ENCODE peak calls at places on chromosomes 13 and 19, in eight cellular contexts. K is A549, E is K562, H is endothelial cell of umbilical vein, B is HCT116, X is GM12878, R is HepG2, T is H1. P is an unnamed sample.

GRCh38 chr19:688214-688613 is 7.0 kb downstream of the PRSS57 start:
- DNase-seq in K (no peak), E (no peak), H (no peak), B (no peak), X (no peak), R (no peak), T (no peak), P (no peak)

GRCh38 chr19:2413629-2414028 is 13.8 kb downstream of the TIMM13 start:
- DNase-seq in K (no peak), E (peak), H (no peak), B (no peak), X (no peak), R (no peak), T (no peak), P (no peak)

GRCh38 chr13:24308068-24308445 is 1.3 kb upstream of the C1QTNF9 start:
- DNase-seq in K (no peak), E (no peak), H (no peak), B (no peak), X (no peak), R (no peak), T (no peak), P (no peak)

GRCh38 chr13:81334481-81334880 is 993.6 kb upstream of the SPRY2 start:
- DNase-seq in K (no peak), E (no peak), H (no peak), B (no peak), X (no peak), R (no peak), T (no peak), P (no peak)

GRCh38 chr19:56066152-56067023 is 54.7 kb downstream of the ZNF787 start:
- DNase-seq in K (peak), E (peak), H (peak), B (peak), X (no peak), R (peak), T (peak), P (peak)

GRCh38 chr13:50596776-50597203 is 246.7 kb downstream of the DLEU7 start:
- DNase-seq in K (no peak), E (no peak), H (no peak), B (no peak), X (no peak), R (peak), T (no peak), P (no peak)

GRCh38 chr13:111387945-111388600 is 67.6 kb downstream of the TEX29 start:
- DNase-seq in K (no peak), E (no peak), H (no peak), B (no peak), X (no peak), R (no peak), T (no peak), P (no peak)

GRCh38 chr13:19927117-19927734 is 31.3 kb upstream of the ZMYM2 start:
- DNase-seq in K (peak), E (no peak), H (peak), B (peak), X (no peak), R (peak), T (no peak), P (peak)

GRCh38 chr19:6067975-6068374 is 42.3 kb downstream of the RFX2 start:
- DNase-seq in K (no peak), E (no peak), H (no peak), B (no peak), X (no peak), R (no peak), T (no peak), P (no peak)

GRCh38 chr13:29319451-29319850 is 276.0 kb downstream of the SLC7A1 start:
- DNase-seq in K (no peak), E (no peak), H (no peak), B (no peak), X (no peak), R (no peak), T (peak), P (no peak)
- TF ChIP-seq CTCF in K (no peak), E (no peak), H (no peak), B (no peak), X (no peak), R (no peak), T (peak), P (no peak)

DNA sequence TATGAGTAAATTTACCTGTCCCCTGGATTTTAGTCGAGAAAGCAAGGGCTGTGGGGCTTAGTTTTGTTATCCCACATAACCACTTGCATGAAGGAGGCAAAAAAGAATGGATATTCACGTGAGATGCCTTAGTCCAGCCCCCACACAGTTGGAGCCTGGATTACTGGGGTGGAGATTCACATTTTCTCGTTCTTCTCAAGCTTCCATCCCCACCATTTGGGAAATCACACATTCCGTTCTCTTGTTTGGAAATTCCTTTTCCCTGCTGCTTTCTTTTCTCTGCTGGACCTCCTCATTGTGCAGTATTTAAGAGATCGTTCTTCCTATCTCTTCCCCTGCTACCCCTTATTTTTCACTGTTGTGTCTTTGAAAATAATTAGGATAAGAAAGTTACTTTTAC is 45.1 kb upstream of the FARP1 start:
- DNase-seq in K (no peak), E (no peak), H (no peak), B (no peak), X (no peak), R (no peak), T (no peak), P (no peak)
- TF ChIP-seq MAX in K (no peak), E (no peak), H (no peak), B (no peak), X (no peak), R (no peak), T (no peak), P (no peak)

GRCh38 chr19:48169974-48170803 is at the start of the genes LIG1 and ZSWIM9:
- DNase-seq in K (peak), E (peak), H (peak), B (peak), X (peak), R (peak), T (peak), P (peak)
- TF ChIP-seq POLR2A in K (peak), E (peak), H (no peak), B (peak), X (peak), R (no peak), T (no peak), P (peak)

GRCh38 chr13:84200971-84201370 is 318.7 kb upstream of the SLITRK1 start:
- DNase-seq in K (no peak), E (no peak), H (no peak), B (no peak), X (no peak), R (no peak), T (no peak), P (no peak)
- TF ChIP-seq CTCF in K (no peak), E (no peak), H (no peak), B (no peak), X (no peak), R (no peak), T (no peak), P (no peak)

GRCh38 chr19:12722566-12723382 is 958 bp downstream of the TNPO2 start:
- DNase-seq in K (peak), E (peak), H (peak), B (peak), X (peak), R (peak), T (peak), P (peak)
- TF ChIP-seq MAX in K (peak), E (peak), H (peak), B (peak), X (peak), R (peak), T (peak), P (peak)

GRCh38 chr13:73914119-73914518 is 220.1 kb downstream of the KLF12 start:
- DNase-seq in K (no peak), E (no peak), H (no peak), B (no peak), X (no peak), R (no peak), T (no peak), P (peak)
- TF ChIP-seq POLR2A in K (no peak), E (no peak), H (no peak), B (no peak), X (no peak), R (no peak), T (no peak), P (no peak)

P was measured in NB4.